ENCODE peak calls at places on chromosomes 5 and 9, in four cellular contexts. E is ELR, G is non-pigmented ciliary epithelial cell, D is Ammon's horn. A is an unnamed sample.

GRCh38 chr5:150492621-150493020 is 15.3 kb upstream of the NDST1 start:
- DNase-seq in D (peak), E (peak), G (peak), A (peak)

GRCh38 chr5:92581249-92581648 is 999.8 kb downstream of the NR2F1-AS1 start:
- DNase-seq in D (no peak), E (no peak), G (no peak), A (no peak)

GRCh38 chr9:95264954-95265615 is 52.4 kb downstream of the FANCC start:
- DNase-seq in D (peak), E (peak), G (peak), A (peak)

GRCh38 chr5:148799737-148800527 is 26.5 kb upstream of the ADRB2 start:
- DNase-seq in E (no peak), D (no peak), G (no peak), A (no peak)

GRCh38 chr9:90969021-90969675 is 167.5 kb downstream of the SYK start:
- DNase-seq in G (no peak), D (peak), E (no peak), A (no peak)

GRCh38 chr9:73667749-73668148 is 516.1 kb downstream of the ANXA1 start:
- DNase-seq in D (no peak), G (no peak), E (peak), A (peak)

GRCh38 chr5:59340637-59341036 is 552.9 kb downstream of the PDE4D start:
- DNase-seq in D (no peak), E (no peak), G (no peak), A (no peak)

GRCh38 chr5:149452007-149452664 is 73.0 kb upstream of the IL17B start:
- DNase-seq in D (peak), E (peak), G (no peak), A (peak)

GRCh38 chr9:131370638-131371037 is 23.2 kb upstream of the PRRC2B start:
- DNase-seq in D (no peak), E (no peak), G (no peak), A (no peak)

GRCh38 chr5:109936996-109937395 is 247.3 kb downstream of the MAN2A1 start:
- DNase-seq in E (peak), G (no peak), D (no peak), A (no peak)

GRCh38 chr9:96612105-96612965 is 7.3 kb downstream of the CDC14B start:
- DNase-seq in E (peak), G (peak), D (peak), A (peak)

GRCh38 chr9:93114984-93115335 is 18.9 kb downstream of the CARD19 start:
- DNase-seq in G (no peak), D (no peak), E (no peak), A (no peak)

GRCh38 chr5:34957857-34958690 is 28.7 kb downstream of the DNAJC21 start:
- DNase-seq in G (no peak), D (peak), E (peak), A (peak)

GRCh38 chr9:90100014-90100413 is 495.2 kb downstream of the GADD45G start:
- DNase-seq in D (no peak), E (no peak), G (no peak), A (no peak)

GRCh38 chr9:129863059-129863690 is 27.9 kb downstream of the USP20 start:
- DNase-seq in E (peak), D (no peak), G (no peak), A (peak)

GRCh38 chr5:9545959-9546851 is at the start of gene SEMA5A:
- DNase-seq in E (peak), G (no peak), D (peak), A (peak)

A was measured in iris pigment epithelial cell.